ENCODE peak calls at places on chromosome 7, in four cellular contexts. V, P, U and J are unnamed samples.

GRCh38 chr7:141133646-141134045 is 59.8 kb downstream of the TMEM178B start:
- DNase-seq in U (no peak), P (no peak), V (no peak), J (no peak)

GRCh38 chr7:7651479-7651878 is 10.9 kb downstream of the UMAD1 start:
- DNase-seq in U (no peak), P (no peak), V (no peak), J (no peak)

GRCh38 chr7:17674956-17675300 is 265.4 kb downstream of the SNX13 start:
- DNase-seq in U (no peak), P (no peak), V (no peak), J (no peak)

GRCh38 chr7:84022009-84022408 is 172.6 kb downstream of the SEMA3A start:
- DNase-seq in V (no peak), U (no peak), P (no peak), J (no peak)

GRCh38 chr7:70884446-70884764 is 247.5 kb upstream of the GALNT17 start:
- DNase-seq in U (no peak), P (no peak), V (no peak), J (no peak)

GRCh38 chr7:77442631-77443420 is 26.7 kb upstream of the GSAP start:
- DNase-seq in U (no peak), P (no peak), V (no peak), J (no peak)

GRCh38 chr7:1555813-1556540 is at the start of gene TMEM184A:
- DNase-seq in V (no peak), P (peak; percentile 42), U (peak; percentile 76), J (no peak)

GRCh38 chr7:140212100-140212881 is 35.5 kb upstream of the KDM7A start:
- DNase-seq in V (no peak), P (peak; percentile 36), U (peak; percentile 79), J (no peak)

GRCh38 chr7:121544726-121545125 is 148.6 kb upstream of the FAM3C start:
- DNase-seq in U (peak; percentile 8), P (peak; percentile 15), V (no peak), J (no peak)

GRCh38 chr7:157136372-157136771 is 2.4 kb upstream of the UBE3C start:
- DNase-seq in P (no peak), U (no peak), V (no peak), J (no peak)

GRCh38 chr7:1407883-1408282 is 51.4 kb downstream of the MICALL2 start:
- DNase-seq in U (no peak), P (no peak), V (no peak), J (no peak)

GRCh38 chr7:97027427-97028234 is 3.0 kb upstream of the DLX5 start:
- DNase-seq in U (peak; percentile 86), P (peak; percentile 73), V (peak; percentile 57), J (no peak)

GRCh38 chr7:601573-602340 is 82.1 kb upstream of the PDGFA start:
- DNase-seq in P (peak; percentile 95), U (peak; percentile 86), V (peak; percentile 75), J (peak; percentile 76)

GRCh38 chr7:16135628-16136027 is 285.7 kb downstream of the CRPPA start:
- DNase-seq in U (no peak), V (no peak), P (no peak), J (no peak)

GRCh38 chr7:130960208-130960988 is 226.4 kb upstream of the KLF14 start:
- DNase-seq in V (no peak), P (peak; percentile 72), U (peak; percentile 35), J (no peak)

GRCh38 chr7:133539016-133539415 is 286.1 kb downstream of the EXOC4 start:
- DNase-seq in U (no peak), P (no peak), V (no peak), J (no peak)

GRCh38 chr7:141654551-141654950 is 47.4 kb downstream of the DENND11 start:
- DNase-seq in U (peak; percentile 70), V (peak; percentile 26), P (peak; percentile 57), J (no peak)

GRCh38 chr7:2726316-2727018 is 38.5 kb downstream of the AMZ1 start:
- DNase-seq in U (no peak), V (no peak), P (no peak), J (no peak)

GRCh38 chr7:19321925-19322470 is 176.8 kb upstream of the FERD3L start:
- DNase-seq in V (no peak), P (no peak), U (no peak), J (no peak)

GRCh38 chr7:98281757-98282652 is 519 bp downstream of the BRI3 start:
- DNase-seq in V (no peak), P (peak; percentile 30), U (peak; percentile 47), J (no peak)

GRCh38 chr7:46583606-46584005 is 662.5 kb upstream of the IGFBP3 start:
- DNase-seq in V (no peak), P (no peak), U (no peak), J (no peak)

GRCh38 chr7:2566890-2567662 is 8.3 kb downstream of the IQCE start:
- DNase-seq in U (peak; percentile 58), P (peak; percentile 30), V (no peak), J (no peak)

GRCh38 chr7:122143376-122143750 is 686 bp downstream of the AASS start:
- DNase-seq in U (peak; percentile 8), P (no peak), V (no peak), J (no peak)

GRCh38 chr7:81190997-81191747 is 272.3 kb upstream of the SEMA3C start:
- DNase-seq in V (no peak), U (no peak), P (no peak), J (no peak)

GRCh38 chr7:110502893-110503465 is 587.9 kb upstream of the LRRN3 start:
- DNase-seq in P (no peak), U (no peak), V (no peak), J (no peak)

GRCh38 chr7:111266613-111267012 is 175.7 kb downstream of the LRRN3 start:
- DNase-seq in U (no peak), V (no peak), P (no peak), J (no peak)

GRCh38 chr7:70571403-70571911 is 560.5 kb upstream of the GALNT17 start:
- DNase-seq in P (no peak), V (no peak), U (no peak), J (no peak)

GRCh38 chr7:66236713-66237303 is 31.7 kb downstream of the TPST1 start:
- DNase-seq in V (no peak), P (no peak), U (no peak), J (no peak)

GRCh38 chr7:132766660-132767059 is 190.4 kb upstream of the PLXNA4 start:
- DNase-seq in P (no peak), V (no peak), U (no peak), J (no peak)

GRCh38 chr7:18648849-18649758 is 153.6 kb downstream of the HDAC9 start:
- DNase-seq in P (no peak), U (no peak), V (no peak), J (no peak)

GRCh38 chr7:96695581-96695980 is 14.1 kb downstream of the SEM1 start:
- DNase-seq in P (no peak), U (no peak), V (no peak), J (no peak)

GRCh38 chr7:116432517-116432916 is 67.0 kb upstream of the CAV2 start:
- DNase-seq in V (no peak), U (no peak), P (no peak), J (no peak)

GRCh38 chr7:65832281-65832680 is 40.6 kb upstream of the VKORC1L1 start:
- DNase-seq in U (no peak), P (no peak), V (no peak), J (no peak)

GRCh38 chr7:110960811-110961210 is 130.1 kb upstream of the LRRN3 start:
- DNase-seq in U (no peak), P (no peak), V (no peak), J (no peak)

GRCh38 chr7:98618786-98619185 is 1.7 kb downstream of the NPTX2 start:
- DNase-seq in U (no peak), V (no peak), P (no peak), J (no peak)

GRCh38 chr7:151697515-151697895 is 177.8 kb upstream of the RHEB start:
- DNase-seq in P (no peak), U (no peak), V (no peak), J (no peak)

GRCh38 chr7:3791327-3791726 is 490.3 kb downstream of the SDK1 start:
- DNase-seq in U (no peak), V (no peak), P (no peak), J (no peak)